ENCODE peak calls at places on chromosomes 4 and X, in six cellular contexts. M is OCI-LY7, V is cardiac fibroblast, Q is neural progenitor cell, O is PC-3, N is psoas muscle. F is an unnamed sample.

GRCh38 chr4:80027611-80028010 is 45.4 kb downstream of the ANTXR2 start:
- DNase-seq in V (no peak), N (no peak), O (no peak), Q (no peak), M (no peak), F (no peak)

GRCh38 chr4:1763550-1764080 is 29.5 kb upstream of the FGFR3 start:
- DNase-seq in N (no peak), V (peak), M (peak), O (peak), Q (peak), F (peak)

GRCh38 chrX:19682712-19683331 is 167.5 kb upstream of the MAP3K15 start:
- DNase-seq in N (peak), O (peak), Q (peak), M (no peak), V (peak), F (peak)

GRCh38 chrX:153374426-153374825 is 26.7 kb downstream of the PNMA6E start:
- DNase-seq in M (peak), O (no peak), V (peak), N (no peak), Q (no peak), F (no peak)

GRCh38 chr4:53844133-53844532 is 220.3 kb downstream of the CHIC2 start:
- DNase-seq in O (no peak), V (no peak), M (no peak), Q (peak), N (no peak), F (no peak)

GRCh38 chrX:154539077-154539476 is 7.6 kb downstream of the G6PD start:
- DNase-seq in N (no peak), V (no peak), M (no peak), Q (no peak), O (no peak), F (no peak)

GRCh38 chr4:169397762-169398161 is 127.0 kb upstream of the SH3RF1 start:
- DNase-seq in M (no peak), V (peak), Q (no peak), O (no peak), N (no peak), F (peak)

GRCh38 chr4:92825186-92825715 is 521.5 kb downstream of the GRID2 start:
- DNase-seq in Q (no peak), M (no peak), N (no peak), V (no peak), O (peak), F (no peak)

GRCh38 chr4:38781854-38782261 is 932 bp downstream of the TLR10 start:
- DNase-seq in Q (no peak), M (peak), O (no peak), V (no peak), N (no peak), F (no peak)

GRCh38 chr4:17077105-17077504 is 178.7 kb upstream of the LDB2 start:
- DNase-seq in M (no peak), N (no peak), Q (no peak), V (no peak), O (no peak), F (no peak)

GRCh38 chr4:113773014-113773413 is 11.5 kb upstream of the CAMK2D start:
- DNase-seq in N (no peak), Q (no peak), M (no peak), V (no peak), O (no peak), F (no peak)

GRCh38 chr4:47475411-47475810 is 9.7 kb upstream of the ATP10D start:
- DNase-seq in V (no peak), N (no peak), M (no peak), Q (no peak), O (no peak), F (no peak)

GRCh38 chr4:2515835-2516550 is 20.5 kb upstream of the FAM193A start:
- DNase-seq in M (no peak), N (no peak), Q (no peak), O (no peak), V (no peak), F (no peak)

GRCh38 chr4:41192136-41192535 is 22.2 kb downstream of the APBB2 start:
- DNase-seq in N (no peak), V (peak), M (no peak), Q (no peak), O (peak), F (peak)

GRCh38 chr4:139972305-139972704 is 181.7 kb downstream of the MAML3 start:
- DNase-seq in O (peak), V (no peak), Q (no peak), M (no peak), N (no peak), F (no peak)

GRCh38 chr4:184750926-184751584 is 17.2 kb upstream of the CENPU start:
- DNase-seq in Q (no peak), V (no peak), M (no peak), O (no peak), N (no peak), F (peak)

GRCh38 chrX:21683910-21684309 is 25.8 kb upstream of the KLHL34 start:
- DNase-seq in M (no peak), Q (no peak), O (no peak), V (peak), N (no peak), F (peak)

GRCh38 chr4:113584407-113585150 is 177.0 kb downstream of the CAMK2D start:
- DNase-seq in M (no peak), Q (peak), O (no peak), N (peak), V (peak), F (peak)

GRCh38 chrX:25524150-25524549 is 508.4 kb upstream of the ARX start:
- DNase-seq in O (peak), M (no peak), V (peak), N (no peak), Q (no peak), F (peak)

GRCh38 chr4:4396628-4397440 is 9.9 kb downstream of the NSG1 start:
- DNase-seq in O (no peak), N (no peak), V (no peak), M (no peak), Q (no peak), F (no peak)

GRCh38 chrX:155065035-155065734 is 5.8 kb downstream of the CMC4 start:
- DNase-seq in O (peak), V (peak), N (no peak), Q (no peak), M (no peak), F (peak)

GRCh38 chr4:173270312-173271027 is 63.7 kb downstream of the HMGB2 start:
- DNase-seq in V (no peak), Q (no peak), O (no peak), M (no peak), N (no peak), F (peak)

GRCh38 chrX:69237228-69237627 is 72.0 kb upstream of the PJA1 start:
- DNase-seq in V (no peak), M (no peak), Q (no peak), N (no peak), O (no peak), F (no peak)

GRCh38 chr4:153465145-153465544 is 1.0 kb upstream of the TMEM131L start:
- DNase-seq in N (no peak), Q (no peak), V (peak), M (peak), O (no peak), F (peak)

GRCh38 chr4:98620087-98620784 is 38.2 kb downstream of the TSPAN5 start:
- DNase-seq in V (no peak), M (no peak), Q (peak), O (no peak), N (no peak), F (no peak)

GRCh38 chrX:3962511-3963350 is 249.3 kb upstream of the PRKX start:
- DNase-seq in Q (peak), V (peak), N (no peak), M (peak), O (peak), F (peak)

GRCh38 chr4:88575222-88575621 is 17.1 kb upstream of the HERC3 start:
- DNase-seq in O (no peak), V (no peak), N (no peak), Q (no peak), M (no peak), F (no peak)

GRCh38 chrX:136304493-136304892 is 3.7 kb downstream of the ADGRG4 start:
- DNase-seq in Q (no peak), N (no peak), M (no peak), V (peak), O (no peak), F (no peak)

GRCh38 chr4:146087856-146088255 is 87.7 kb upstream of the LSM6 start:
- DNase-seq in O (no peak), M (no peak), N (no peak), Q (no peak), V (no peak), F (no peak)

GRCh38 chr4:970854-971520 is 2.4 kb downstream of the DGKQ start:
- DNase-seq in M (no peak), N (no peak), Q (no peak), V (no peak), O (peak), F (no peak)

GRCh38 chr4:77745792-77746191 is 73.4 kb downstream of the CNOT6L start:
- DNase-seq in Q (no peak), M (no peak), V (no peak), N (no peak), O (no peak), F (no peak)

GRCh38 chrX:17511556-17511955 is 136.6 kb downstream of the NHS start:
- DNase-seq in N (no peak), V (no peak), M (no peak), Q (no peak), O (no peak), F (no peak)

GRCh38 chr4:960140-960735 is 13.1 kb downstream of the DGKQ start:
- DNase-seq in Q (no peak), M (no peak), N (peak), O (no peak), V (no peak), F (no peak)

GRCh38 chr4:98672583-98673281 is 14.3 kb upstream of the TSPAN5 start:
- DNase-seq in O (no peak), V (no peak), Q (no peak), M (no peak), N (no peak), F (no peak)

GRCh38 chr4:145012841-145013240 is 85.2 kb downstream of the ANAPC10 start:
- DNase-seq in Q (no peak), N (no peak), M (no peak), O (peak), V (peak), F (peak)

GRCh38 chrX:19839770-19840254 is 47.6 kb downstream of the SH3KBP1 start:
- DNase-seq in O (peak), M (peak), V (no peak), Q (no peak), N (no peak), F (no peak)

GRCh38 chrX:131816551-131817136 is 206.5 kb upstream of the STK26 start:
- DNase-seq in M (peak), N (peak), O (peak), V (no peak), Q (no peak), F (peak)

GRCh38 chr4:5689065-5689464 is 19.3 kb downstream of the EVC2 start:
- DNase-seq in Q (no peak), V (no peak), O (no peak), N (no peak), M (no peak), F (no peak)

GRCh38 chr4:5686338-5686737 is 22.0 kb downstream of the EVC2 start:
- DNase-seq in O (no peak), N (no peak), V (no peak), Q (no peak), M (no peak), F (no peak)

GRCh38 chr4:5696341-5696740 is 12.0 kb downstream of the EVC2 start:
- DNase-seq in O (no peak), V (no peak), M (no peak), N (no peak), Q (no peak), F (no peak)

GRCh38 chr4:5693871-5694270 is 14.5 kb downstream of the EVC2 start:
- DNase-seq in M (no peak), V (no peak), O (no peak), Q (no peak), N (no peak), F (no peak)

GRCh38 chr4:5691491-5692132 is 16.7 kb downstream of the EVC2 start:
- DNase-seq in M (no peak), N (no peak), Q (no peak), V (no peak), O (no peak), F (no peak)
- H3K4me3 ChIP-seq in M (no peak), N (no peak), Q (no peak), V (no peak), O (no peak), F (no peak)

GRCh38 chr4:6341696-6342095 is 72.0 kb downstream of the WFS1 start:
- DNase-seq in V (no peak), N (no peak), Q (no peak), M (no peak), O (no peak), F (no peak)

GRCh38 chr4:6342530-6343293 is 73.1 kb downstream of the WFS1 start:
- DNase-seq in O (no peak), N (no peak), M (no peak), Q (peak), V (peak), F (no peak)

GRCh38 chr4:6345866-6346265 is 76.2 kb downstream of the WFS1 start:
- DNase-seq in M (no peak), O (no peak), V (no peak), Q (no peak), N (peak), F (no peak)

GRCh38 chr4:6345096-6345830 is 75.6 kb downstream of the WFS1 start:
- DNase-seq in M (no peak), Q (no peak), O (no peak), N (no peak), V (no peak), F (no peak)

DNA sequence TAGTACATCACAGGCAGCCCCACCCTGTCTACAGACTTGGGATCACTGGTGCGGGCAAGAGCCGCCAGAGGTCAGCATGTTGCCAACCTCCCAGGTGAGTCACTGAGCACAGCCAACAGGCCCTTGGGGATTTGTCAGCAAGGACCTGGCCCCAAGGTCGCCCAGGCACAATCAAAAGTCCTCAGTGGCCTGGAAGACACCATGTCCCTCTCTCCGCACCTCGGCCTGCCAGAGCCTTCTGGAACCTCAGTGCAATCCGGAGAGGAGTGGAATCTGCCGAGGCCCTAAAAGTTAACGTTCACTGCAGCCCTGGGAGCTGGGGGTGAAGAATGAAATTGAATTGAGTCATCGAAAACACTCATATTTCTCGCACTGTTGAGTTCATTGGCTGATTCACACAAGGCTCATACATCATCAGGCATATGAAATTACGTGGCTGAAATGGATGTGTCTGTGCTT is 74.3 kb downstream of the WFS1 start:
- DNase-seq in O (peak), M (peak), V (peak), N (no peak), Q (no peak), F (peak)
- TF ChIP-seq CTCF in O (peak), M (peak), V (no peak), N (no peak), Q (peak), F (peak)

GRCh38 chr4:121150003-121150402 is 14.1 kb downstream of the TNIP3 start:
- DNase-seq in V (no peak), Q (no peak), M (no peak), O (no peak), N (no peak), F (no peak)

GRCh38 chr4:121156822-121157769 is 7.0 kb downstream of the TNIP3 start:
- DNase-seq in V (peak), N (peak), M (no peak), Q (peak), O (peak), F (peak)

GRCh38 chr4:121154103-121154515 is 10.0 kb downstream of the TNIP3 start:
- DNase-seq in V (no peak), M (no peak), Q (no peak), N (no peak), O (no peak), F (no peak)

GRCh38 chr4:121150486-121150885 is 13.6 kb downstream of the TNIP3 start:
- DNase-seq in M (no peak), N (no peak), O (no peak), V (no peak), Q (no peak), F (no peak)

DNA sequence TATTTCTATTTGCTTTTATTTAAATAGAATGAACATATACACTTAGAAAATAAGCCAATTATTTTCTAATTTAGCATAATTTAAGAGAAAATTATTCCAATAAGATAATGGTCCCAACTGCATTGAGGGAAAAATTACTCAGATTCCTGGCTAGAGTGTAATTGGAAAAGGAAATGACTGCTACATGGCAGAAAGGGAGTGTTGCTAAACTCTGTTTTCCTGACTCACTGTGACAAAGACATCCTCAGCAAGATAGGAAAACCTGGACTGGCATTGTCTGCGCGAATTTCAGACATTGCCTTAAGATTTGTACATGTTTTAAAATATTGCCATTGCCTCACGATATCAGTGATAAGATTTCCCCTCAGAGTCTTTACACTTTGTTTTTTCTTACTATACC is 8.2 kb downstream of the TNIP3 start:
- DNase-seq in V (peak), O (peak), Q (no peak), N (no peak), M (no peak), F (peak)
- H3K4me3 ChIP-seq in V (no peak), O (peak), Q (no peak), N (peak), M (no peak), F (peak)

DNA sequence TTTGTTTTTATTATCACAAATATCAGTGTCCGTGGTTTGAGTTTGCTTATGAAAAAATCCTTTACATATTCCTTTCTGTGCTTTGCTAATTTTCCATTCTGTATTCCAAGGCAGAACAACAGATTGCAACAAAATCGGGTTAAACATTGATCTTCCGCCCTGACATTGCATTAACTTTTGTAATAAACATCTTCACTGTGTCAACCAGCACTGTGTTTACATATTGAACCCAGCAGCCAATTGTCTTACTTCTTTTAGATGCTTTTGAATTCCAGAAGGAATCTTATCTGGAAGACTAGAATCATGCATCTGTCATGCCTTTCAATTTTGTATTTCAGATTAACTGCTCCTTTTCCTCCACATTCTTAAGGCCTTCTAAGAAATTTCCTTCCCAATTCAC is 147.8 kb upstream of the CXXC4 start:
- DNase-seq in O (no peak), V (no peak), Q (no peak), N (no peak), M (no peak), F (no peak)
- TF ChIP-seq CTCF in O (no peak), V (no peak), Q (no peak), N (no peak), M (no peak), F (no peak)

GRCh38 chrX:150293311-150294013 is 69.7 kb upstream of the MAMLD1 start:
- DNase-seq in V (no peak), N (no peak), O (peak), M (no peak), Q (no peak), F (no peak)
- H3K4me3 ChIP-seq in V (no peak), N (no peak), O (peak), M (no peak), Q (no peak), F (no peak)

GRCh38 chrX:46184749-46185148 is 360.5 kb downstream of the ZNF674 start:
- DNase-seq in V (no peak), Q (no peak), N (no peak), M (no peak), O (peak), F (peak)

GRCh38 chrX:46178763-46179162 is 366.5 kb downstream of the ZNF674 start:
- DNase-seq in V (no peak), Q (no peak), N (no peak), M (no peak), O (no peak), F (no peak)

GRCh38 chrX:46180258-46180687 is 364.9 kb downstream of the ZNF674 start:
- DNase-seq in M (no peak), N (no peak), Q (peak), O (peak), V (peak), F (peak)

DNA sequence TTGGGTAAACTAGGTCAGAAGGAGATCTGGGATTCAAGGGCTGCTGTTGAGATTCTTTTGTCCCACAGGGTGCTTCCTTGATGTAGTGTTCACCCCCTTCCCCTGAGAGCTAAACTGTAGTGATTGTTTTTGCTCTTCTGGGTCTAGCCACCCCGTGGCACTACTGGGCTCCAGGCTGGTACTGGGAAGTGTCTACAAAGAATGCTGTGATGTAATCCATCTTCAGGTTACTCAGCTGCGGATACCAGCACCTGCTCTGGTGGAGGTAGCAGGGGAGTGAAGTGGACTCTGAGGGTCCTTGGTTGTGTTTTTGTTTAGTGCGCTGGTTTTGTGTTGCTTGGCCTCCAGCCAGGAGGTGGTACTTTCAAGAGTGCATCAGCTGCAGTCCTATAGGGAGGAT is 365.5 kb downstream of the ZNF674 start:
- DNase-seq in V (no peak), N (no peak), M (no peak), O (no peak), Q (no peak), F (no peak)
- TF ChIP-seq CTCF in V (no peak), N (no peak), M (no peak), O (no peak), Q (no peak), F (no peak)

GRCh38 chrX:40844476-40844875 is 109.1 kb upstream of the MED14 start:
- DNase-seq in Q (no peak), V (peak), O (no peak), M (no peak), N (no peak), F (no peak)
- H3K4me3 ChIP-seq in Q (no peak), V (no peak), O (no peak), M (no peak), N (no peak), F (no peak)

GRCh38 chr4:82500830-82501229 is 61.0 kb downstream of the TMEM150C start:
- DNase-seq in O (no peak), M (no peak), V (no peak), Q (peak), N (no peak), F (no peak)
- TF ChIP-seq CTCF in O (no peak), M (no peak), V (no peak), Q (no peak), N (no peak), F (no peak)

GRCh38 chr4:147157860-147158701 is 212.4 kb upstream of the TTC29 start:
- DNase-seq in O (peak), V (peak), Q (peak), M (no peak), N (peak), F (peak)
- H3K4me3 ChIP-seq in O (peak), V (peak), Q (peak), M (no peak), N (peak), F (peak)